ENCODE peak calls at places on chromosome 6, in seven cellular contexts. K is fibroblast of pulmonary artery, C is esophagus muscularis mucosa, W is MM.1S, M is AG09319, D is GM10248, L is LNCaP clone FGC. E is an unnamed sample.

GRCh38 chr6:137677714-137678113 is 183.5 kb upstream of the OLIG3 start:
- DNase-seq in K (peak), C (no peak), W (no peak), M (no peak), D (no peak), L (no peak), E (no peak)

GRCh38 chr6:169959129-169960002 is 207.9 kb downstream of the ERMARD start:
- DNase-seq in K (no peak), C (peak), W (peak), M (no peak), D (no peak), L (no peak), E (no peak)

GRCh38 chr6:168574699-168575195 is 133.8 kb downstream of the SMOC2 start:
- DNase-seq in K (peak), C (peak), W (no peak), M (no peak), D (no peak), L (no peak), E (no peak)

GRCh38 chr6:169169941-169170582 is 83.6 kb downstream of the THBS2 start:
- DNase-seq in K (no peak), C (no peak), W (no peak), M (no peak), D (no peak), L (no peak), E (no peak)

GRCh38 chr6:89970609-89971337 is 76.5 kb downstream of the GJA10 start:
- DNase-seq in K (peak), C (no peak), W (no peak), M (no peak), D (peak), L (no peak), E (no peak)

GRCh38 chr6:97586344-97586743 is 303.3 kb upstream of the MMS22L start:
- DNase-seq in K (peak), C (no peak), W (no peak), M (peak), D (no peak), L (no peak), E (peak)

GRCh38 chr6:5679271-5679670 is 327.5 kb downstream of the NRN1 start:
- DNase-seq in K (no peak), C (no peak), W (no peak), M (no peak), D (no peak), L (no peak), E (no peak)

GRCh38 chr6:158756126-158756525 is 63.0 kb downstream of the EZR start:
- DNase-seq in K (no peak), C (no peak), W (no peak), M (no peak), D (no peak), L (no peak), E (no peak)

GRCh38 chr6:84410377-84410776 is 182.9 kb upstream of the CEP162 start:
- DNase-seq in K (no peak), C (no peak), W (no peak), M (no peak), D (no peak), L (no peak), E (no peak)

GRCh38 chr6:18302561-18303439 is 38.5 kb upstream of the DEK start:
- DNase-seq in K (peak), C (no peak), W (no peak), M (no peak), D (no peak), L (no peak), E (no peak)

GRCh38 chr6:160810238-160810637 is 108.2 kb downstream of the PLG start:
- DNase-seq in K (no peak), C (no peak), W (no peak), M (no peak), D (no peak), L (peak), E (no peak)

GRCh38 chr6:166007349-166008263 is 160.0 kb downstream of the TBXT start:
- DNase-seq in K (peak), C (peak), W (no peak), M (no peak), D (no peak), L (no peak), E (no peak)

GRCh38 chr6:11824986-11825385 is 46.4 kb upstream of the ADTRP start:
- DNase-seq in K (peak), C (no peak), W (no peak), M (no peak), D (peak), L (no peak), E (no peak)

GRCh38 chr6:131379951-131380350 is 193.1 kb upstream of the ARG1 start:
- DNase-seq in K (peak), C (no peak), W (no peak), M (no peak), D (no peak), L (no peak), E (peak)

GRCh38 chr6:139030539-139030938 is 2.0 kb downstream of the ABRACL start:
- DNase-seq in K (no peak), C (no peak), W (no peak), M (no peak), D (peak), L (no peak), E (no peak)

GRCh38 chr6:166076625-166077024 is 91.0 kb downstream of the TBXT start:
- DNase-seq in K (no peak), C (no peak), W (no peak), M (no peak), D (no peak), L (no peak), E (no peak)

GRCh38 chr6:105326838-105327745 is 75.8 kb downstream of the PREP start:
- DNase-seq in K (peak), C (no peak), W (no peak), M (no peak), D (no peak), L (peak), E (no peak)

GRCh38 chr6:3494391-3495100 is 37.7 kb upstream of the SLC22A23 start:
- DNase-seq in K (no peak), C (no peak), W (no peak), M (no peak), D (no peak), L (peak), E (no peak)

GRCh38 chr6:56652231-56652630 is 9.5 kb upstream of the DST start:
- DNase-seq in K (peak), C (no peak), W (no peak), M (no peak), D (no peak), L (no peak), E (no peak)

GRCh38 chr6:24907959-24908358 is 27.8 kb downstream of the RIPOR2 start:
- DNase-seq in K (no peak), C (no peak), W (no peak), M (no peak), D (no peak), L (no peak), E (no peak)

GRCh38 chr6:24906314-24906713 is 29.4 kb downstream of the RIPOR2 start:
- DNase-seq in K (no peak), C (no peak), W (no peak), M (no peak), D (no peak), L (no peak), E (no peak)

GRCh38 chr6:24902782-24903181 is 33.0 kb downstream of the RIPOR2 start:
- DNase-seq in K (peak), C (no peak), W (no peak), M (no peak), D (no peak), L (no peak), E (no peak)

GRCh38 chr6:24903681-24904080 is 32.1 kb downstream of the RIPOR2 start:
- DNase-seq in K (no peak), C (no peak), W (no peak), M (no peak), D (no peak), L (no peak), E (no peak)

DNA sequence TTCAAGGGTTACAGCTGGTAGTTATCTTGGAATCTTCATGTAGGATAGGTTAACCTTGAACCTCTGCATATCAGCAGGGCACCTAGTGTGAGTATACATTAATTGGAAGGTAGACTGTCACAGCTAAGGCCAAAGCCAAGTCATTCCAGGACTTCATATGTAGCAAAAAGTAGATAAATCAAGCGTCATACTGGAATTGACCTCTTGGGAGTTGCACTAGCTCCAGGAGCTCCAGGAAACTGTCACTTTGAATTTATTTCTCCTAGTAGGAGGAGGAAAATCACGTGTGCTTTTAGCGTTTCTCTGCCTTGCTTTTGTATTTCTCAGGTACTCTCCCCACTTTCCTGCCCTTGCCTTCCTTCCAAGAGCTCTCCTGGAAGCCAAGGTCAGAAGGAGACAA is 30.3 kb downstream of the RIPOR2 start:
- DNase-seq in K (no peak), C (no peak), W (no peak), M (no peak), D (no peak), L (no peak), E (no peak)
- TF ChIP-seq CTCF in K (no peak), C (no peak), W (no peak), M (no peak), D (no peak), L (no peak), E (no peak)

DNA sequence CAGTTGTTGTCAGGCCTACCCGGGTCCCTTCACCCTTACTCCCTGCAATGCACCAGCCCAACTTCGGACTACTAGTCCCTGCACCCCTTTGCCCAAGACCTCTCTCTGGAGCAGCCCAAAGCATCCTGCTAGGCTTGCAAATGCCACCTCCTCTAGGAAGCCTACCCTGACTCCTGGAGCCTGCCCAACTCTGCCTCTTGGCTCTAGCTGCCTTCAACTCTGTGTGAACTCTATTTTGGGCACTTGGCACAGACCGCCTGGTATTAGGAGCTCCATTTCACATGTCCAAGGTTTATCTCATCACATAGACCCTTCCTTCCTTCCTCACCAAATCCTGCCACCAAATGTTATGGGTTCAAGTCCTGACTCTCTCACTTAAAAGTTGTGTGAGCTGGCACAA is 80.6 kb downstream of the MDGA1 start:
- DNase-seq in K (no peak), C (no peak), W (no peak), M (no peak), D (no peak), L (no peak), E (no peak)
- TF ChIP-seq CTCF in K (no peak), C (no peak), W (no peak), M (no peak), D (no peak), L (no peak), E (no peak)

DNA sequence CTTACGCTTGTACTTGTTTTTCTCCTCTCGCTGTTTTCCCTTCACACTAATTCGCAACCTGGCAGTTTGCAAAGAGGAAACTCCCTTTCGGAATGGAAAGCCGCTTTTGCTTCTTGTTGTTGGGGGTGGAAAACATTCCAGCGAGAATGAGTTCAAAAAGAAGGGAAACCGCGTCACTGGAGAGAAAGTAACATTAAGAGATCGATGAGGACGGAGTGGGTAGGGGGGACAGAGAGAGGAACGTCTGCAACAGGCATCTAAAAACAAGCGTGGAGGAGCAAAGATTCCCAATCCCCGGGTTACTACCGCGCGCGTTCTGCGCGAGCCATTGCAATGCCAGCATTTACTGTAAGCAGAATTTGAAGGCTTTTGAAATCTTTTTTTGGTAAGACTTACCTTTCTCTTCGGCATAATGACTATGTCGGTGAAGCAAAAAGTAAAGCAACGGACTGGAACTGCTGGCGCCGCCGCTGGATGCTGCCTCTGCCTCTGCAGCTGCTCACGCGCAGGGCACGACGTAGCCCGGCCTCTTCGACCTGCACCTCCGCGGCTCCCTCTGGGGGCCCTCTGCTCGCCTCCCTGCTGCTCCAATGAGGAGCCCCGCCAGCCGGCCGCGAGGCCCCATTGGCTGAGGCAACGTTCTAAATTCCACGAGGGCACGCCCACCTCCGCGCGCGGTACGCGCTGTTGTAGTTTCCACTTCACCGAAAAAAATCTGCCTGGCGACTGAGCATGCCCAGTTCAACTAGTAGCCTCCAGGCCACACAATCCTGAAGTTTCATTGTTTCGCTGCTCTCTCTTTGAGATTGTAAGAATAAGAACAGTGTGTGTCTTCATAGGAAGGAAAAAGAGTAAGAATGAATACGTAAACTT is at the start of gene HMGN3:
- DNase-seq in K (peak), C (peak), W (peak), M (peak), D (peak), L (peak), E (peak)
- TF ChIP-seq CTCF in K (no peak), C (peak), W (peak), M (peak), D (peak), L (no peak), E (peak)

DNA sequence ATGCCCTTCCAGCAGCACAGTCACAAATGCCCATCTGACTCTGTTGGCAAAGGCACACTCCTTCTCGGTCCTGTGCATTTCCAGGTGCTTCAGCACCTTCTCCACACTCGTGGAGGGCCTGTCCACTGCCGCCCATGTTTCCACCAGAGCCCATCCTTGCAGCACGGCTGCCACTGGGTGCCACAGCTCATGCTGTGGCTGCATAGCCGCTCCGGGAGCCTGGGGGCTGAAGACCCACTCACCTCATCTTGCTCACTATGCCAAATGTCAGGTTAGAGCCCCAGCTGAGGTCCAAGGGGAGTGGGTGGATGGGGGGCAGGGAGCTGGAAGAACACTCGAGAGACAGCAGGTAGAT is 6.9 kb downstream of the ZKSCAN3 start:
- DNase-seq in K (no peak), C (no peak), W (no peak), M (no peak), D (no peak), L (no peak), E (no peak)
- TF ChIP-seq CTCF in K (no peak), C (no peak), W (no peak), M (no peak), D (no peak), L (no peak), E (no peak)

E was measured in AG04449.